ENCODE peak calls at places on chromosome 2, in ten cellular contexts. P is CD8-positive, alpha-beta T cell; T is GF-D8; Q is hepatic stellate cell; Z is foreskin melanocyte; M is stimulated activated CD8-positive, alpha-beta memory T cell treated with anti-CD3 and anti-CD28 coated beads, Interleukin-4, amount 100 ng/mL, for 24 hours; O is amniotic stem cell; W is astrocyte of the hippocampus; C is HFFc6; K is HepG2. A is an unnamed sample.

GRCh38 chr2:109699646-109700045 is 85.5 kb downstream of the SOWAHC start:
- DNase-seq in P (no peak), T (no peak), Q (peak), Z (no peak), M (no peak), O (no peak), W (peak), C (no peak), K (no peak), A (no peak)

GRCh38 chr2:149741646-149742045 is 154.1 kb upstream of the MMADHC start:
- DNase-seq in P (no peak), T (no peak), Q (peak), Z (peak), M (no peak), O (no peak), W (peak), C (peak), K (no peak), A (no peak)

GRCh38 chr2:17482651-17483050 is 35.6 kb downstream of the RAD51AP2 start:
- DNase-seq in P (no peak), T (no peak), Q (no peak), Z (no peak), M (no peak), O (no peak), W (no peak), C (no peak), K (peak), A (no peak)

GRCh38 chr2:116250376-116250775 is 1564.1 kb upstream of the DDX18 start:
- DNase-seq in P (no peak), T (no peak), Q (no peak), Z (no peak), M (no peak), O (no peak), W (no peak), C (no peak), K (no peak), A (no peak)

GRCh38 chr2:88690591-88691338 is 708 bp upstream of the RPIA start:
- DNase-seq in P (peak), T (no peak), Q (peak), Z (no peak), M (peak), O (no peak), W (no peak), C (no peak), K (peak), A (peak)

GRCh38 chr2:37456479-37456878 is 112.0 kb downstream of the QPCT start:
- DNase-seq in P (peak), T (peak), Q (no peak), Z (no peak), M (no peak), O (no peak), W (no peak), C (no peak), K (no peak), A (no peak)

GRCh38 chr2:199985625-199986207 is 30.3 kb downstream of the MAIP1 start:
- DNase-seq in P (peak), T (peak), Q (peak), Z (peak), M (peak), O (peak), W (peak), C (peak), K (peak), A (peak)

GRCh38 chr2:232489516-232490220 is 2.0 kb upstream of the ECEL1 start:
- DNase-seq in P (no peak), T (no peak), Q (no peak), Z (no peak), M (no peak), O (no peak), W (no peak), C (no peak), K (no peak), A (peak)

GRCh38 chr2:73020657-73021370 is 50.7 kb downstream of the SFXN5 start:
- DNase-seq in P (no peak), T (no peak), Q (peak), Z (no peak), M (no peak), O (no peak), W (peak), C (peak), K (peak), A (no peak)

A was measured in upper lobe of right lung.